ENCODE peak calls at places on chromosomes 6 and 20, in nine cellular contexts. J, V, E, P, M, X, Z, O and I are unnamed samples. For H3K4me1, the result is how much of the 10 kb centered on the place peaks cover.

GRCh38 chr6:67882436-67883311 is 752.4 kb upstream of the ADGRB3 start:
- DNase-seq in J (no peak), V (no peak), E (no peak), P (no peak), M (no peak), X (no peak), Z (no peak), O (no peak), I (no peak)

GRCh38 chr20:53873249-53873642 is 197.1 kb downstream of the BCAS1 start:
- DNase-seq in J (no peak), V (no peak), E (no peak), P (no peak), M (no peak), X (no peak), Z (no peak), O (no peak), I (no peak)

GRCh38 chr20:45163071-45163803 is 11.5 kb upstream of the PI3 start:
- DNase-seq in J (no peak), V (no peak), E (no peak), P (no peak), M (no peak), X (no peak), Z (no peak), O (no peak), I (no peak)

GRCh38 chr20:23320317-23320716 is 30.3 kb upstream of the NXT1 start:
- DNase-seq in J (no peak), V (peak), E (no peak), P (no peak), M (peak), X (no peak), Z (peak), O (peak), I (no peak)

GRCh38 chr6:7085911-7086310 is 21.9 kb upstream of the RREB1 start:
- DNase-seq in J (no peak), V (no peak), E (no peak), P (peak), M (peak), X (no peak), Z (no peak), O (peak), I (no peak)

GRCh38 chr6:121663292-121663691 is 227.8 kb downstream of the GJA1 start:
- DNase-seq in J (no peak), V (no peak), E (no peak), P (no peak), M (peak), X (no peak), Z (no peak), O (no peak), I (no peak)

GRCh38 chr6:132937466-132937906 is 123.1 kb downstream of the RPS12 start:
- DNase-seq in J (no peak), V (peak), E (no peak), P (no peak), M (peak), X (no peak), Z (peak), O (peak), I (no peak)

GRCh38 chr20:23640018-23640872 is 2.5 kb upstream of the CST3 start:
- DNase-seq in J (no peak), V (no peak), E (no peak), P (no peak), M (no peak), X (no peak), Z (no peak), O (no peak), I (no peak)

GRCh38 chr6:44127186-44128019 is at the start of the genes MRPL14 and TMEM63B:
- DNase-seq in J (peak), V (peak), E (no peak), P (peak), M (peak), X (peak), Z (peak), O (peak), I (peak)

GRCh38 chr20:19935842-19936241 is 81.3 kb upstream of the NAA20 start:
- DNase-seq in J (no peak), V (no peak), E (no peak), P (no peak), M (peak), X (no peak), Z (no peak), O (no peak), I (peak)

GRCh38 chr6:14498748-14499147 is 381.2 kb downstream of the CD83 start:
- DNase-seq in J (no peak), V (no peak), E (no peak), P (no peak), M (no peak), X (no peak), Z (no peak), O (no peak), I (no peak)

GRCh38 chr6:44245912-44246662 is 814 bp upstream of the HSP90AB1 start:
- DNase-seq in J (peak), V (peak), E (no peak), P (peak), M (peak), X (peak), Z (peak), O (peak), I (peak)

GRCh38 chr20:39903806-39904205 is 785.2 kb downstream of the MAFB start:
- DNase-seq in J (no peak), V (no peak), E (no peak), P (no peak), M (no peak), X (no peak), Z (no peak), O (no peak), I (no peak)

GRCh38 chr6:35543459-35544193 is 30.9 kb upstream of the TULP1 start:
- DNase-seq in J (no peak), V (no peak), E (no peak), P (no peak), M (no peak), X (no peak), Z (no peak), O (no peak), I (no peak)

GRCh38 chr6:90284236-90284744 is 12.4 kb downstream of the BACH2 start:
- DNase-seq in J (no peak), V (peak), E (no peak), P (no peak), M (peak), X (no peak), Z (peak), O (peak), I (peak)

GRCh38 chr6:1917628-1918371 is 308.1 kb downstream of the FOXC1 start:
- DNase-seq in J (no peak), V (peak), E (peak), P (no peak), M (peak), X (peak), Z (peak), O (peak), I (peak)

GRCh38 chr20:7696311-7696710 is 243.9 kb downstream of the HAO1 start:
- DNase-seq in J (no peak), V (no peak), E (no peak), P (no peak), M (peak), X (no peak), Z (no peak), O (peak), I (no peak)

GRCh38 chr6:68122032-68122431 is 513.0 kb upstream of the ADGRB3 start:
- DNase-seq in J (no peak), V (no peak), E (no peak), P (no peak), M (no peak), X (no peak), Z (no peak), O (no peak), I (no peak)

GRCh38 chr20:18543216-18543615 is 24.0 kb upstream of the SMIM26 start:
- DNase-seq in J (no peak), V (no peak), E (no peak), P (no peak), M (peak), X (no peak), Z (no peak), O (peak), I (no peak)

GRCh38 chr6:43088654-43089056 is 12.5 kb downstream of the PTK7 start:
- DNase-seq in J (no peak), V (no peak), E (no peak), P (no peak), M (no peak), X (no peak), Z (no peak), O (peak), I (no peak)

GRCh38 chr6:14883921-14884320 is 361.9 kb upstream of the JARID2 start:
- DNase-seq in J (no peak), V (no peak), E (no peak), P (no peak), M (no peak), X (no peak), Z (no peak), O (peak), I (no peak)

GRCh38 chr6:70901324-70901723 is 55.5 kb downstream of the B3GAT2 start:
- DNase-seq in J (no peak), V (peak), E (no peak), P (no peak), M (peak), X (no peak), Z (no peak), O (no peak), I (no peak)

GRCh38 chr6:70903665-70904452 is 53.0 kb downstream of the B3GAT2 start:
- DNase-seq in J (no peak), V (no peak), E (no peak), P (no peak), M (no peak), X (no peak), Z (no peak), O (no peak), I (no peak)

GRCh38 chr6:70900061-70900460 is 56.8 kb downstream of the B3GAT2 start:
- DNase-seq in J (no peak), V (no peak), E (no peak), P (no peak), M (no peak), X (no peak), Z (no peak), O (no peak), I (no peak)

GRCh38 chr6:70905676-70906075 is 51.2 kb downstream of the B3GAT2 start:
- DNase-seq in J (no peak), V (no peak), E (no peak), P (no peak), M (no peak), X (no peak), Z (no peak), O (no peak), I (no peak)
- H3K4me1 ChIP-seq in J (under half), V (under half), E (under half), P (under half), M (under half), X (under half), Z (under half), O (under half), I (under half)

GRCh38 chr6:158604048-158604406 is 40.5 kb downstream of the DYNLT1 start:
- DNase-seq in J (no peak), V (no peak), E (no peak), P (no peak), M (no peak), X (no peak), Z (no peak), O (no peak), I (no peak)
- TF ChIP-seq CTCF in J (no peak), V (no peak), E (no peak), P (no peak), M (no peak), X (no peak), Z (no peak), O (no peak), I (no peak)

GRCh38 chr6:154230390-154230789 is 126.2 kb downstream of the IPCEF1 start:
- DNase-seq in J (no peak), V (no peak), E (no peak), P (no peak), M (no peak), X (no peak), Z (no peak), O (no peak), I (no peak)
- H3K27ac ChIP-seq in J (no peak), V (no peak), E (no peak), P (no peak), M (no peak), X (no peak), Z (no peak), O (no peak), I (no peak)

GRCh38 chr6:169830876-169831275 is 79.5 kb downstream of the ERMARD start:
- DNase-seq in J (no peak), V (no peak), E (no peak), P (no peak), M (peak), X (no peak), Z (no peak), O (no peak), I (no peak)
- H3K4me1 ChIP-seq in J (under half), V (under half), E (under half), P (under half), M (under half), X (under half), Z (under half), O (under half), I (under half)